ENCODE peak calls at places on chromosomes 11 and 22, in ten cellular contexts. One of them, this sample, is unnamed.

GRCh38 chr11:57440744-57441414 is 14.0 kb upstream of the SLC43A3 start:
- DNase-seq in HCEC 1CT: no peak
- DNase-seq in astrocyte of the hippocampus: no peak
- DNase-seq in non-pigmented ciliary epithelial cell: no peak
- DNase-seq in endothelial cell: no peak
- DNase-seq in EL: no peak
- DNase-seq in PC-3: peak; percentile 72
- DNase-seq in KG1: no peak
- DNase-seq in Daoy: no peak
- DNase-seq in AG04450: no peak
- DNase-seq in this sample: no peak

GRCh38 chr11:96092511-96092910 is 168.6 kb upstream of the MTMR2 start:
- DNase-seq in HCEC 1CT: no peak
- DNase-seq in astrocyte of the hippocampus: no peak
- DNase-seq in non-pigmented ciliary epithelial cell: no peak
- DNase-seq in endothelial cell: no peak
- DNase-seq in EL: no peak
- DNase-seq in PC-3: no peak
- DNase-seq in KG1: no peak
- DNase-seq in Daoy: no peak
- DNase-seq in AG04450: no peak
- DNase-seq in this sample: no peak

GRCh38 chr11:10436733-10437132 is 18.3 kb upstream of the AMPD3 start:
- DNase-seq in HCEC 1CT: no peak
- DNase-seq in astrocyte of the hippocampus: no peak
- DNase-seq in non-pigmented ciliary epithelial cell: no peak
- DNase-seq in endothelial cell: no peak
- DNase-seq in EL: no peak
- DNase-seq in PC-3: no peak
- DNase-seq in KG1: no peak
- DNase-seq in Daoy: no peak
- DNase-seq in AG04450: no peak
- DNase-seq in this sample: no peak

GRCh38 chr11:69362315-69362714 is 68.4 kb downstream of the MYEOV start:
- DNase-seq in HCEC 1CT: no peak
- DNase-seq in astrocyte of the hippocampus: no peak
- DNase-seq in non-pigmented ciliary epithelial cell: no peak
- DNase-seq in endothelial cell: peak; percentile 1
- DNase-seq in EL: no peak
- DNase-seq in PC-3: no peak
- DNase-seq in KG1: no peak
- DNase-seq in Daoy: no peak
- DNase-seq in AG04450: no peak
- DNase-seq in this sample: no peak

GRCh38 chr11:43393765-43394355 is 35.1 kb downstream of the TTC17 start:
- DNase-seq in HCEC 1CT: no peak
- DNase-seq in astrocyte of the hippocampus: no peak
- DNase-seq in non-pigmented ciliary epithelial cell: no peak
- DNase-seq in endothelial cell: no peak
- DNase-seq in EL: no peak
- DNase-seq in PC-3: no peak
- DNase-seq in KG1: no peak
- DNase-seq in Daoy: no peak
- DNase-seq in AG04450: no peak
- DNase-seq in this sample: no peak

GRCh38 chr11:90250970-90251369 is 28.1 kb upstream of the CHORDC1 start:
- DNase-seq in HCEC 1CT: no peak
- DNase-seq in astrocyte of the hippocampus: no peak
- DNase-seq in non-pigmented ciliary epithelial cell: no peak
- DNase-seq in endothelial cell: no peak
- DNase-seq in EL: no peak
- DNase-seq in PC-3: no peak
- DNase-seq in KG1: peak; percentile 75
- DNase-seq in Daoy: peak; percentile 9
- DNase-seq in AG04450: no peak
- DNase-seq in this sample: no peak

GRCh38 chr11:68270334-68271022 is 1.3 kb downstream of the C11orf24 start:
- DNase-seq in HCEC 1CT: no peak
- DNase-seq in astrocyte of the hippocampus: no peak
- DNase-seq in non-pigmented ciliary epithelial cell: no peak
- DNase-seq in endothelial cell: no peak
- DNase-seq in EL: no peak
- DNase-seq in PC-3: peak; percentile 24
- DNase-seq in KG1: no peak
- DNase-seq in Daoy: no peak
- DNase-seq in AG04450: no peak
- DNase-seq in this sample: no peak

GRCh38 chr11:60988658-60989057 is 17.2 kb downstream of the CD6 start:
- DNase-seq in HCEC 1CT: no peak
- DNase-seq in astrocyte of the hippocampus: no peak
- DNase-seq in non-pigmented ciliary epithelial cell: no peak
- DNase-seq in endothelial cell: no peak
- DNase-seq in EL: no peak
- DNase-seq in PC-3: no peak
- DNase-seq in KG1: no peak
- DNase-seq in Daoy: no peak
- DNase-seq in AG04450: no peak
- DNase-seq in this sample: no peak

GRCh38 chr11:9461760-9462134 is 935 bp downstream of the ZNF143 start:
- DNase-seq in HCEC 1CT: peak; percentile 7
- DNase-seq in astrocyte of the hippocampus: peak; percentile 49
- DNase-seq in non-pigmented ciliary epithelial cell: no peak
- DNase-seq in endothelial cell: no peak
- DNase-seq in EL: peak; percentile 30
- DNase-seq in PC-3: peak; percentile 7
- DNase-seq in KG1: no peak
- DNase-seq in Daoy: no peak
- DNase-seq in AG04450: no peak
- DNase-seq in this sample: no peak

GRCh38 chr11:92837595-92837994 is 131.9 kb upstream of the MTNR1B start:
- DNase-seq in HCEC 1CT: no peak
- DNase-seq in astrocyte of the hippocampus: no peak
- DNase-seq in non-pigmented ciliary epithelial cell: no peak
- DNase-seq in endothelial cell: no peak
- DNase-seq in EL: no peak
- DNase-seq in PC-3: peak; percentile 22
- DNase-seq in KG1: no peak
- DNase-seq in Daoy: no peak
- DNase-seq in AG04450: no peak
- DNase-seq in this sample: no peak

GRCh38 chr11:109275931-109276330 is 146.1 kb upstream of the C11orf87 start:
- DNase-seq in HCEC 1CT: no peak
- DNase-seq in astrocyte of the hippocampus: no peak
- DNase-seq in non-pigmented ciliary epithelial cell: no peak
- DNase-seq in endothelial cell: no peak
- DNase-seq in EL: no peak
- DNase-seq in PC-3: no peak
- DNase-seq in KG1: no peak
- DNase-seq in Daoy: no peak
- DNase-seq in AG04450: no peak
- DNase-seq in this sample: no peak

GRCh38 chr11:125934473-125934872 is 11.4 kb upstream of the VSIG10L2 start:
- DNase-seq in HCEC 1CT: no peak
- DNase-seq in astrocyte of the hippocampus: no peak
- DNase-seq in non-pigmented ciliary epithelial cell: no peak
- DNase-seq in endothelial cell: no peak
- DNase-seq in EL: no peak
- DNase-seq in PC-3: no peak
- DNase-seq in KG1: no peak
- DNase-seq in Daoy: no peak
- DNase-seq in AG04450: no peak
- DNase-seq in this sample: no peak

GRCh38 chr11:120985718-120986569 is 38.0 kb upstream of the TBCEL start:
- DNase-seq in HCEC 1CT: peak; percentile 5
- DNase-seq in astrocyte of the hippocampus: peak; percentile 82
- DNase-seq in non-pigmented ciliary epithelial cell: no peak
- DNase-seq in endothelial cell: peak; percentile 67
- DNase-seq in EL: peak; percentile 58
- DNase-seq in PC-3: peak; percentile 47
- DNase-seq in KG1: no peak
- DNase-seq in Daoy: peak; percentile 68
- DNase-seq in AG04450: no peak
- DNase-seq in this sample: peak; percentile 67

GRCh38 chr11:11167806-11168205 is 185.2 kb downstream of the CSNK2A3 start:
- DNase-seq in HCEC 1CT: no peak
- DNase-seq in astrocyte of the hippocampus: no peak
- DNase-seq in non-pigmented ciliary epithelial cell: no peak
- DNase-seq in endothelial cell: no peak
- DNase-seq in EL: no peak
- DNase-seq in PC-3: no peak
- DNase-seq in KG1: no peak
- DNase-seq in Daoy: no peak
- DNase-seq in AG04450: no peak
- DNase-seq in this sample: no peak

GRCh38 chr11:73990727-73991126 is 8.1 kb upstream of the UCP2 start:
- DNase-seq in HCEC 1CT: no peak
- DNase-seq in astrocyte of the hippocampus: no peak
- DNase-seq in non-pigmented ciliary epithelial cell: no peak
- DNase-seq in endothelial cell: no peak
- DNase-seq in EL: no peak
- DNase-seq in PC-3: no peak
- DNase-seq in KG1: no peak
- DNase-seq in Daoy: no peak
- DNase-seq in AG04450: no peak
- DNase-seq in this sample: no peak

GRCh38 chr11:64626637-64627036 is 35.6 kb downstream of the SLC22A12 start:
- DNase-seq in HCEC 1CT: no peak
- DNase-seq in astrocyte of the hippocampus: no peak
- DNase-seq in non-pigmented ciliary epithelial cell: no peak
- DNase-seq in endothelial cell: no peak
- DNase-seq in EL: no peak
- DNase-seq in PC-3: no peak
- DNase-seq in KG1: no peak
- DNase-seq in Daoy: no peak
- DNase-seq in AG04450: no peak
- DNase-seq in this sample: no peak

GRCh38 chr11:84855846-84856245 is 771.3 kb downstream of the DLG2 start:
- DNase-seq in HCEC 1CT: peak; percentile 92
- DNase-seq in astrocyte of the hippocampus: peak; percentile 61
- DNase-seq in non-pigmented ciliary epithelial cell: no peak
- DNase-seq in endothelial cell: no peak
- DNase-seq in EL: peak; percentile 88
- DNase-seq in PC-3: peak; percentile 86
- DNase-seq in KG1: no peak
- DNase-seq in Daoy: no peak
- DNase-seq in AG04450: peak; percentile 3
- DNase-seq in this sample: no peak

GRCh38 chr22:24695958-24696511 is 78.5 kb downstream of the PIWIL3 start:
- DNase-seq in HCEC 1CT: peak; percentile 12
- DNase-seq in astrocyte of the hippocampus: peak; percentile 13
- DNase-seq in non-pigmented ciliary epithelial cell: no peak
- DNase-seq in endothelial cell: no peak
- DNase-seq in EL: peak; percentile 38
- DNase-seq in PC-3: no peak
- DNase-seq in KG1: no peak
- DNase-seq in Daoy: no peak
- DNase-seq in AG04450: peak; percentile 8
- DNase-seq in this sample: peak; percentile 30

GRCh38 chr11:119223856-119224255 is 17.7 kb downstream of the CBL start:
- DNase-seq in HCEC 1CT: peak; percentile 48
- DNase-seq in astrocyte of the hippocampus: peak; percentile 32
- DNase-seq in non-pigmented ciliary epithelial cell: no peak
- DNase-seq in endothelial cell: no peak
- DNase-seq in EL: peak; percentile 33
- DNase-seq in PC-3: no peak
- DNase-seq in KG1: no peak
- DNase-seq in Daoy: no peak
- DNase-seq in AG04450: no peak
- DNase-seq in this sample: no peak

GRCh38 chr11:115618428-115618827 is 114.2 kb upstream of the CADM1 start:
- DNase-seq in HCEC 1CT: no peak
- DNase-seq in astrocyte of the hippocampus: no peak
- DNase-seq in non-pigmented ciliary epithelial cell: no peak
- DNase-seq in endothelial cell: no peak
- DNase-seq in EL: peak; percentile 2
- DNase-seq in PC-3: no peak
- DNase-seq in KG1: no peak
- DNase-seq in Daoy: no peak
- DNase-seq in AG04450: no peak
- DNase-seq in this sample: no peak

GRCh38 chr11:110833033-110833484 is 120.8 kb upstream of the ARHGAP20 start:
- DNase-seq in HCEC 1CT: peak; percentile 77
- DNase-seq in astrocyte of the hippocampus: peak; percentile 61
- DNase-seq in non-pigmented ciliary epithelial cell: peak; percentile 35
- DNase-seq in endothelial cell: no peak
- DNase-seq in EL: peak; percentile 43
- DNase-seq in PC-3: peak; percentile 43
- DNase-seq in KG1: no peak
- DNase-seq in Daoy: no peak
- DNase-seq in AG04450: peak; percentile 27
- DNase-seq in this sample: no peak

GRCh38 chr11:106961518-106961917 is 56.8 kb downstream of the GUCY1A2 start:
- DNase-seq in HCEC 1CT: peak; percentile 91
- DNase-seq in astrocyte of the hippocampus: peak; percentile 76
- DNase-seq in non-pigmented ciliary epithelial cell: peak; percentile 84
- DNase-seq in endothelial cell: no peak
- DNase-seq in EL: peak; percentile 91
- DNase-seq in PC-3: peak; percentile 81
- DNase-seq in KG1: no peak
- DNase-seq in Daoy: peak; percentile 52
- DNase-seq in AG04450: peak; percentile 47
- DNase-seq in this sample: no peak

GRCh38 chr11:14454861-14455632 is 44.6 kb downstream of the COPB1 start:
- DNase-seq in HCEC 1CT: peak; percentile 47
- DNase-seq in astrocyte of the hippocampus: peak; percentile 43
- DNase-seq in non-pigmented ciliary epithelial cell: no peak
- DNase-seq in endothelial cell: no peak
- DNase-seq in EL: peak; percentile 47
- DNase-seq in PC-3: peak; percentile 55
- DNase-seq in KG1: no peak
- DNase-seq in Daoy: peak; percentile 5
- DNase-seq in AG04450: no peak
- DNase-seq in this sample: no peak

GRCh38 chr22:46965552-46966494 is 203.4 kb downstream of the TBC1D22A start:
- DNase-seq in HCEC 1CT: no peak
- DNase-seq in astrocyte of the hippocampus: no peak
- DNase-seq in non-pigmented ciliary epithelial cell: no peak
- DNase-seq in endothelial cell: no peak
- DNase-seq in EL: peak; percentile 12
- DNase-seq in PC-3: no peak
- DNase-seq in KG1: no peak
- DNase-seq in Daoy: no peak
- DNase-seq in AG04450: no peak
- DNase-seq in this sample: no peak

GRCh38 chr11:72483412-72484186 is 49.3 kb upstream of the CLPB start:
- DNase-seq in HCEC 1CT: peak; percentile 85
- DNase-seq in astrocyte of the hippocampus: no peak
- DNase-seq in non-pigmented ciliary epithelial cell: no peak
- DNase-seq in endothelial cell: peak; percentile 6
- DNase-seq in EL: peak; percentile 48
- DNase-seq in PC-3: peak; percentile 55
- DNase-seq in KG1: no peak
- DNase-seq in Daoy: peak; percentile 25
- DNase-seq in AG04450: no peak
- DNase-seq in this sample: no peak

GRCh38 chr11:19978668-19979518 is 181.4 kb downstream of the DBX1 start:
- DNase-seq in HCEC 1CT: peak; percentile 76
- DNase-seq in astrocyte of the hippocampus: peak; percentile 84
- DNase-seq in non-pigmented ciliary epithelial cell: peak; percentile 64
- DNase-seq in endothelial cell: no peak
- DNase-seq in EL: peak; percentile 82
- DNase-seq in PC-3: peak; percentile 71
- DNase-seq in KG1: no peak
- DNase-seq in Daoy: peak; percentile 46
- DNase-seq in AG04450: peak; percentile 65
- DNase-seq in this sample: no peak

GRCh38 chr11:116692318-116693106 is 80.3 kb downstream of the BUD13 start:
- DNase-seq in HCEC 1CT: no peak
- DNase-seq in astrocyte of the hippocampus: no peak
- DNase-seq in non-pigmented ciliary epithelial cell: no peak
- DNase-seq in endothelial cell: no peak
- DNase-seq in EL: no peak
- DNase-seq in PC-3: no peak
- DNase-seq in KG1: no peak
- DNase-seq in Daoy: no peak
- DNase-seq in AG04450: no peak
- DNase-seq in this sample: no peak

GRCh38 chr11:3106736-3107524 is 49.7 kb upstream of the CARS1 start:
- DNase-seq in HCEC 1CT: no peak
- DNase-seq in astrocyte of the hippocampus: no peak
- DNase-seq in non-pigmented ciliary epithelial cell: no peak
- DNase-seq in endothelial cell: no peak
- DNase-seq in EL: no peak
- DNase-seq in PC-3: no peak
- DNase-seq in KG1: no peak
- DNase-seq in Daoy: no peak
- DNase-seq in AG04450: no peak
- DNase-seq in this sample: peak; percentile 49

This sample was measured in WTC11.